ENCODE peak calls at places on chromosomes 16 and 17, in ten cellular contexts. U is right cardiac atrium; N is natural killer cell treated with Interleukin-12 subunit alpha and Interleukin-12 subunit beta and Interleukin-15 and Interleukin-18, amount 100 ng/mL, for 72 hours; X is T-helper 1 cell; V is mesenteric fat pad; I is HEK293T; Y is mucosa of gallbladder; M is NCI-H1092 treated with DMSO at 0.1 percent for 48 hours; G is cardiac fibroblast; Z is lung microvascular endothelial cell. L is an unnamed sample.
A peak's percentile ranks its signal among the peaks of the same experiment; 100 is the strongest.

GRCh38 chr16:72285728-72286127 is 113.8 kb upstream of the PMFBP1 start:
- DNase-seq in N (no peak), G (peak; percentile 26), U (no peak), X (no peak), Z (no peak), V (no peak), Y (no peak), I (no peak), M (no peak), L (no peak)

GRCh38 chr16:86396318-86396882 is 113.9 kb upstream of the FOXF1 start:
- DNase-seq in I (no peak), G (peak; percentile 85), U (no peak), V (no peak), N (no peak), M (no peak), Z (peak; percentile 72), Y (peak; percentile 55), X (no peak), L (peak; percentile 79)

GRCh38 chr17:83026311-83026811 is 53.0 kb upstream of the METRNL start:
- DNase-seq in Z (no peak), X (no peak), Y (no peak), I (no peak), U (no peak), V (peak; percentile 73), G (no peak), N (no peak), M (no peak), L (no peak)

GRCh38 chr16:17724242-17724898 is 253.6 kb upstream of the XYLT1 start:
- DNase-seq in U (no peak), X (no peak), Y (no peak), V (no peak), M (no peak), I (no peak), N (no peak), G (peak; percentile 2), Z (no peak), L (peak; percentile 3)

GRCh38 chr17:18966831-18967624 is 15.1 kb downstream of the SLC5A10 start:
- DNase-seq in Z (peak; percentile 17), I (no peak), N (no peak), G (peak; percentile 42), U (no peak), Y (no peak), X (no peak), M (peak; percentile 43), V (no peak), L (peak; percentile 34)

GRCh38 chr16:53849994-53850393 is 146.0 kb downstream of the FTO start:
- DNase-seq in Z (no peak), X (no peak), I (no peak), M (no peak), U (no peak), V (no peak), G (no peak), N (no peak), Y (no peak), L (no peak)

GRCh38 chr16:23148513-23149266 is 562 bp downstream of the USP31 start:
- DNase-seq in U (peak; percentile 80), I (peak; percentile 50), G (peak; percentile 65), Y (peak; percentile 49), V (peak; percentile 93), Z (peak; percentile 70), X (peak; percentile 41), N (no peak), M (peak; percentile 41), L (peak; percentile 47)

GRCh38 chr17:16068323-16068722 is 68.7 kb downstream of the TTC19 start:
- DNase-seq in V (no peak), U (no peak), G (no peak), X (no peak), I (no peak), M (no peak), Z (no peak), Y (no peak), N (no peak), L (peak; percentile 12)

GRCh38 chr17:47980516-47980915 is 9.6 kb downstream of the CDK5RAP3 start:
- DNase-seq in V (no peak), N (no peak), G (no peak), Z (no peak), M (peak; percentile 26), X (no peak), I (no peak), Y (no peak), U (no peak), L (no peak)

GRCh38 chr16:28277537-28278388 is 14.6 kb upstream of the SBK1 start:
- DNase-seq in N (peak; percentile 86), U (peak; percentile 85), G (peak; percentile 81), M (peak; percentile 73), I (peak; percentile 84), Y (peak; percentile 84), Z (peak; percentile 75), X (peak; percentile 81), V (peak; percentile 95), L (peak; percentile 80)

GRCh38 chr17:82751171-82751570 is 694 bp upstream of the TBCD start:
- DNase-seq in M (no peak), Y (no peak), U (no peak), V (no peak), G (no peak), X (no peak), N (no peak), Z (no peak), I (no peak), L (no peak)

GRCh38 chr17:71335212-71335611 is 785.6 kb upstream of the SOX9 start:
- DNase-seq in N (no peak), M (no peak), U (no peak), X (no peak), G (no peak), I (no peak), Y (no peak), V (no peak), Z (no peak), L (no peak)